ENCODE peak calls at places on chromosomes 6 and 20, in eight cellular contexts. M is GM12878; W is lower lobe of right lung; A is CD8-positive, alpha-beta memory T cell; K is heart right ventricle; Q is SK-N-SH; S is cardiac muscle cell; C is GM23248. I is an unnamed sample. For H3K4me1, the result is how much of the 10 kb centered on the place peaks cover.

GRCh38 chr6:109002882-109003281 is 91.8 kb downstream of the SESN1 start:
- DNase-seq in S (no peak), K (no peak), C (no peak), A (no peak), W (no peak), Q (no peak), M (no peak), I (no peak)

GRCh38 chr6:92122746-92123145 is 1296.6 kb downstream of the EPHA7 start:
- DNase-seq in C (no peak), K (no peak), W (no peak), Q (peak), M (no peak), A (no peak), S (peak), I (no peak)

GRCh38 chr20:9838378-9839295 is at the start of gene PAK5:
- DNase-seq in A (no peak), C (peak), S (peak), W (peak), Q (peak), K (no peak), M (no peak), I (no peak)

GRCh38 chr20:60694763-60695162 is 557.3 kb upstream of the CDH4 start:
- DNase-seq in C (peak), W (no peak), Q (no peak), M (no peak), A (no peak), K (no peak), S (no peak), I (no peak)

GRCh38 chr20:23533161-23533560 is 35.1 kb downstream of the CST9L start:
- DNase-seq in S (no peak), Q (no peak), M (no peak), C (no peak), W (no peak), K (no peak), A (no peak), I (no peak)

GRCh38 chr6:84536914-84537638 is 227.3 kb downstream of the TBX18 start:
- DNase-seq in W (no peak), S (no peak), K (no peak), M (no peak), Q (no peak), A (no peak), C (no peak), I (no peak)

GRCh38 chr6:3773696-3774298 is 22.3 kb upstream of the PXDC1 start:
- DNase-seq in Q (no peak), A (no peak), S (peak), C (peak), M (no peak), K (no peak), W (no peak), I (peak)

GRCh38 chr20:46377532-46377931 is 28.9 kb downstream of the ELMO2 start:
- DNase-seq in K (no peak), C (no peak), A (no peak), M (no peak), S (no peak), Q (no peak), W (no peak), I (no peak)

GRCh38 chr20:38135641-38136420 is 29.2 kb downstream of the TGM2 start:
- DNase-seq in Q (no peak), K (no peak), S (no peak), W (peak), C (no peak), A (no peak), M (no peak), I (peak)

GRCh38 chr6:7805828-7806227 is 79.9 kb downstream of the BMP6 start:
- DNase-seq in Q (no peak), C (no peak), K (no peak), S (peak), W (no peak), M (no peak), A (no peak), I (no peak)

GRCh38 chr20:63087872-63088680 is 81.3 kb upstream of the BHLHE23 start:
- DNase-seq in S (no peak), C (no peak), A (no peak), K (peak), W (peak), Q (no peak), M (no peak), I (peak)

GRCh38 chr20:1537731-1538058 is 19.8 kb downstream of the SIRPD start:
- DNase-seq in M (no peak), A (no peak), Q (no peak), W (peak), K (peak), C (no peak), S (no peak), I (no peak)

GRCh38 chr6:1890071-1890470 is 280.4 kb downstream of the FOXC1 start:
- DNase-seq in C (no peak), M (no peak), K (no peak), W (no peak), A (no peak), Q (no peak), S (peak), I (no peak)

GRCh38 chr6:157293780-157294179 is 29.5 kb downstream of the TMEM242 start:
- DNase-seq in A (no peak), M (no peak), K (no peak), W (no peak), Q (no peak), C (no peak), S (no peak), I (no peak)

GRCh38 chr6:2866183-2866846 is 24.7 kb upstream of the SERPINB1 start:
- DNase-seq in W (no peak), C (no peak), A (no peak), M (peak), Q (no peak), S (no peak), K (no peak), I (no peak)

GRCh38 chr20:51065615-51066014 is 42.7 kb upstream of the KCNG1 start:
- DNase-seq in C (no peak), K (no peak), Q (no peak), M (no peak), A (no peak), W (no peak), S (no peak), I (no peak)

GRCh38 chr6:125792172-125792571 is 1.4 kb downstream of the NCOA7 start:
- DNase-seq in C (no peak), Q (no peak), A (no peak), M (no peak), S (peak), K (no peak), W (no peak), I (no peak)

GRCh38 chr6:91464201-91464600 is 877.3 kb upstream of the MAP3K7 start:
- DNase-seq in W (no peak), M (no peak), Q (no peak), C (no peak), S (no peak), A (no peak), K (no peak), I (no peak)

GRCh38 chr6:8803181-8803760 is 367.9 kb upstream of the SLC35B3 start:
- DNase-seq in W (no peak), A (no peak), Q (no peak), C (no peak), M (no peak), K (no peak), S (no peak), I (no peak)

GRCh38 chr6:157187182-157188093 is 135.9 kb downstream of the TMEM242 start:
- DNase-seq in W (no peak), Q (no peak), K (no peak), M (no peak), S (no peak), C (no peak), A (no peak), I (no peak)

GRCh38 chr20:8474027-8474668 is 342.1 kb downstream of the PLCB1 start:
- DNase-seq in C (no peak), A (no peak), K (no peak), S (no peak), M (no peak), W (no peak), Q (no peak), I (no peak)

GRCh38 chr6:113392551-113393055 is 464.5 kb upstream of the MARCKS start:
- DNase-seq in S (no peak), W (no peak), M (no peak), Q (no peak), C (no peak), K (no peak), A (no peak), I (no peak)

GRCh38 chr6:17987576-17988421 is at the start of gene KIF13A:
- DNase-seq in W (peak), M (no peak), S (peak), A (peak), K (peak), C (peak), Q (peak), I (peak)

GRCh38 chr6:2529217-2529719 is 221.5 kb downstream of the MYLK4 start:
- DNase-seq in S (no peak), Q (no peak), K (no peak), W (no peak), A (no peak), M (no peak), C (no peak), I (no peak)

GRCh38 chr6:25882066-25882496 is 8.0 kb upstream of the SLC17A3 start:
- DNase-seq in K (peak), M (no peak), A (no peak), C (no peak), S (peak), W (peak), Q (no peak), I (peak)

GRCh38 chr6:36722365-36722764 is 24.7 kb downstream of the RAB44 start:
- DNase-seq in M (no peak), S (no peak), Q (no peak), A (no peak), C (no peak), K (no peak), W (peak), I (no peak)

GRCh38 chr6:26033942-26034354 is 53.3 kb upstream of the HFE start:
- DNase-seq in K (no peak), W (peak), S (no peak), C (no peak), Q (no peak), M (no peak), A (no peak), I (peak)

GRCh38 chr20:34269996-34270627 is 28.9 kb downstream of the ASIP start:
- DNase-seq in M (no peak), C (peak), W (no peak), Q (no peak), K (no peak), S (peak), A (no peak), I (peak)

GRCh38 chr6:26030716-26031115 is 56.5 kb upstream of the HFE start:
- DNase-seq in C (no peak), W (no peak), S (no peak), Q (no peak), A (no peak), K (no peak), M (no peak), I (no peak)

GRCh38 chr6:26020983-26021349 is 58.4 kb downstream of the TRIM38 start:
- DNase-seq in Q (no peak), K (peak), A (no peak), S (peak), C (peak), W (peak), M (no peak), I (peak)

GRCh38 chr20:58851969-58852458 is 502 bp upstream of the GNAS start:
- DNase-seq in Q (no peak), S (no peak), C (no peak), M (no peak), K (no peak), W (no peak), A (no peak), I (no peak)

GRCh38 chr6:158970640-158971291 is 29.2 kb downstream of the RSPH3 start:
- DNase-seq in Q (no peak), W (no peak), M (no peak), C (peak), K (no peak), S (no peak), A (no peak), I (no peak)

GRCh38 chr6:21587182-21587924 is 6.2 kb upstream of the SOX4 start:
- DNase-seq in M (no peak), C (peak), A (no peak), K (peak), W (peak), S (peak), Q (peak), I (peak)

GRCh38 chr20:52031574-52032303 is 159.8 kb downstream of the ZFP64 start:
- DNase-seq in K (no peak), S (peak), M (no peak), Q (no peak), A (peak), W (no peak), C (peak), I (peak)

GRCh38 chr6:135586388-135586787 is 88.8 kb upstream of the AHI1 start:
- DNase-seq in W (no peak), K (no peak), A (no peak), Q (no peak), M (no peak), C (no peak), S (no peak), I (no peak)

GRCh38 chr6:108739496-108740330 is 108.5 kb upstream of the ARMC2 start:
- DNase-seq in Q (no peak), S (peak), C (no peak), A (no peak), K (no peak), M (no peak), W (no peak), I (no peak)

GRCh38 chr6:43811101-43812099 is 41.4 kb downstream of the VEGFA start:
- DNase-seq in A (no peak), M (no peak), Q (no peak), C (no peak), S (no peak), W (no peak), K (no peak), I (no peak)

GRCh38 chr20:31780839-31781238 is 38.3 kb upstream of the MYLK2 start:
- DNase-seq in A (no peak), W (no peak), M (no peak), C (no peak), S (no peak), Q (no peak), K (no peak), I (no peak)

GRCh38 chr6:110053395-110054240 is 75.5 kb downstream of the GPR6 start:
- DNase-seq in Q (peak), S (peak), A (no peak), W (no peak), C (peak), M (no peak), K (no peak), I (no peak)

GRCh38 chr6:3305831-3306230 is 47.1 kb downstream of the PSMG4 start:
- DNase-seq in S (no peak), Q (no peak), A (no peak), C (no peak), M (no peak), W (no peak), K (no peak), I (no peak)

GRCh38 chr6:5996701-5997419 is 9.9 kb downstream of the NRN1 start:
- DNase-seq in Q (peak), W (peak), A (no peak), M (no peak), C (peak), S (no peak), K (peak), I (no peak)

GRCh38 chr6:5995705-5996686 is 10.7 kb downstream of the NRN1 start:
- DNase-seq in Q (peak), M (no peak), W (peak), A (no peak), K (peak), S (no peak), C (peak), I (no peak)

GRCh38 chr6:5997420-5998093 is 9.2 kb downstream of the NRN1 start:
- DNase-seq in C (peak), M (no peak), S (no peak), K (peak), Q (peak), W (peak), A (no peak), I (no peak)

GRCh38 chr6:5994234-5994998 is 12.3 kb downstream of the NRN1 start:
- DNase-seq in Q (no peak), M (no peak), K (no peak), A (no peak), S (no peak), W (no peak), C (no peak), I (no peak)

DNA sequence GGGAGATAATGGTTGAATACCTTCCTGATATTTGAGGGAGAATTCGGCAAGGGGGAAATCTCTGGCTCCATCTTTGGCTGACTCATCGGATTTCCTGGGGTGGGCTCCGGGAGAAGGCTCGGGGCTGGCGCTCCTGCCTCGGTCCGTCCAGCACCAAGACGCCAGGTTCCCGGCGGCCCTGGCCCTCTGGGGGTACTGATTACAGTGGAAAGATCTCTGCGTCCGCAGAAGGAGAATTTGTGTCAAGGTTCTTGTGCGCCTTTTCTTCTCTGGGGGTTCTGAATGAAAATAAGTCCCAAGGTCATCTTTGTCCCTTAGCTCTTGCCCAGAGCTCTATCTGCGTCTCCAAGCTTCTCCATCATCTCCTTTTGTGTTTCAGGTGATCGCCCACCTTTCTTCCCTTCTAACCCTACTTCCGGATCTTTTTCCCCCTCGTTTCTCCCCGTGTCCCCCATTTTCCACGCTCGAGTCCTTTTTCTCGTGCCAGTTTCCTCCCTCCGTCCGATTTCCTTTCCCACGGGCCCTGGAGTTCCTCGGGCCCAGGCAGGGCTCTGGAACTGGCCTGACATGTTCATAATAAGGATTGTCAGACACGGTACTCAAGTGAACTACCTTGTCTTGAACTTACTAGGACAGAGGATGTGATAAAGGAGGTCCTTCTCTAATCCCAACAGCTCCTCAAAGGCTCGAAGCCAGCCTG is 11.6 kb downstream of the NRN1 start:
- DNase-seq in W (no peak), C (no peak), A (no peak), M (no peak), S (no peak), K (no peak), Q (no peak), I (no peak)
- H3K4me3 ChIP-seq in W (no peak), C (no peak), A (no peak), M (no peak), S (no peak), K (no peak), Q (no peak), I (no peak)

GRCh38 chr6:30843611-30843998 is 40.7 kb upstream of the DDR1 start:
- DNase-seq in A (no peak), W (no peak), C (no peak), Q (no peak), S (no peak), K (no peak), M (no peak), I (no peak)

GRCh38 chr6:30847421-30847970 is 36.8 kb upstream of the DDR1 start:
- DNase-seq in W (peak), S (no peak), A (no peak), Q (no peak), C (no peak), K (no peak), M (no peak), I (no peak)

GRCh38 chr6:30844118-30844535 is 40.2 kb upstream of the DDR1 start:
- DNase-seq in M (no peak), S (peak), K (no peak), W (no peak), C (peak), A (no peak), Q (no peak), I (no peak)

GRCh38 chr6:30842754-30843610 is 41.3 kb upstream of the DDR1 start:
- DNase-seq in W (no peak), K (no peak), C (no peak), Q (no peak), S (peak), A (no peak), M (no peak), I (no peak)

GRCh38 chr6:30845183-30845582 is 39.1 kb upstream of the DDR1 start:
- DNase-seq in S (no peak), Q (no peak), C (no peak), W (no peak), A (no peak), M (no peak), K (no peak), I (no peak)
- H3K4me1 ChIP-seq in S (under half), Q (under half), C (under half), W (under half), A (under half), M (under half), K (under half), I (under half)

GRCh38 chr20:61752576-61752975 is 313.1 kb downstream of the TAF4 start:
- DNase-seq in W (peak), K (no peak), A (no peak), M (no peak), C (no peak), Q (no peak), S (no peak), I (no peak)
- H3K27ac ChIP-seq in W (no peak), K (no peak), A (no peak), M (no peak), C (no peak), Q (no peak), S (no peak), I (no peak)

DNA sequence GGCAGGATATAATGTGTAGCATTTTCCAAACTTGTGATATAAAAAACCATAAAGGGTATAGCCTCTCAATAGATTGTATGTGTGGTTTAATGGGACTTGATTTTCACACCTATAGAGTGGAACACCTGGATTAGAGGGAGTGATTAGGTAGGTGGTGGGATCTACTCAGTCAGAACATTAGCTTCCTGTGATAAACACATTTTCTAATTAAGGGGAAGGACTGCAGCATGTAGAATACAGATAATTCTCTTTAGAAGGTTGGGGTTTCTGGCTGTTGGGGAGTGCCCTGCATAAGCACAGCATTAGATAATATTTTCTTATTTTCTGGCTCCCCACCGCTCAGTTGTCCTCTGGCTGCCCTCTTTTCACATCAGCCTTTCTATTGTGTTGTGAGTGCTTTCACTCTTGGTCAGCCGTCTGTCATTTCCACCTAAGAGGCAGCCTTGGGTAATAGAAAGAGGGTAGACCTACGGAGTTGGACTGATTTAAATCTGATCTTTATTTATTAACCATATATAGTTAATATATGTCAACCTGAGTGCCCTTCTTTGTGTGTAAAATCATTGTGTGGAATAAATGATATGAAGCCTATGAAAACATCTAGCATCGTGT is 8.0 kb downstream of the CSE1L start:
- DNase-seq in C (no peak), M (peak), W (no peak), Q (no peak), K (no peak), A (no peak), S (no peak), I (no peak)
- H3K4me3 ChIP-seq in C (no peak), M (peak), W (no peak), Q (no peak), K (no peak), A (no peak), S (no peak), I (no peak)

I was measured in ovary.